ENCODE peak calls at places on chromosomes 3 and 15, in eight cellular contexts. One of them, this sample, is unnamed.

GRCh38 chr15:68271854-68272471 is 5.6 kb upstream of the FEM1B start:
- DNase-seq in cardiac fibroblast: peak; percentile 50
- DNase-seq in heart right ventricle: peak; percentile 17
- DNase-seq in esophagus squamous epithelium: no peak
- DNase-seq in right lobe of liver: peak; percentile 42
- DNase-seq in CD8-positive, alpha-beta T cell: no peak
- DNase-seq in cardiac muscle cell: no peak
- DNase-seq in kidney: no peak
- DNase-seq in this sample: peak; percentile 81

GRCh38 chr3:17707813-17708543 is 34.5 kb downstream of the TBC1D5 start:
- DNase-seq in esophagus squamous epithelium: no peak
- DNase-seq in CD8-positive, alpha-beta T cell: no peak
- DNase-seq in cardiac fibroblast: no peak
- DNase-seq in kidney: no peak
- DNase-seq in right lobe of liver: no peak
- DNase-seq in cardiac muscle cell: no peak
- DNase-seq in heart right ventricle: no peak
- DNase-seq in this sample: peak; percentile 36

GRCh38 chr3:112228786-112229185 is 65.2 kb downstream of the SLC9C1 start:
- DNase-seq in CD8-positive, alpha-beta T cell: no peak
- DNase-seq in cardiac fibroblast: no peak
- DNase-seq in esophagus squamous epithelium: no peak
- DNase-seq in heart right ventricle: no peak
- DNase-seq in right lobe of liver: no peak
- DNase-seq in kidney: no peak
- DNase-seq in cardiac muscle cell: no peak
- DNase-seq in this sample: no peak

GRCh38 chr3:117409701-117410459 is 700.3 kb downstream of the TUSC7 start:
- DNase-seq in kidney: no peak
- DNase-seq in cardiac muscle cell: no peak
- DNase-seq in cardiac fibroblast: no peak
- DNase-seq in right lobe of liver: no peak
- DNase-seq in CD8-positive, alpha-beta T cell: no peak
- DNase-seq in esophagus squamous epithelium: no peak
- DNase-seq in heart right ventricle: no peak
- DNase-seq in this sample: peak; percentile 48

GRCh38 chr15:69410290-69410874 is 3.8 kb upstream of the KIF23 start:
- DNase-seq in heart right ventricle: no peak
- DNase-seq in kidney: no peak
- DNase-seq in cardiac muscle cell: peak; percentile 44
- DNase-seq in right lobe of liver: no peak
- DNase-seq in CD8-positive, alpha-beta T cell: no peak
- DNase-seq in cardiac fibroblast: no peak
- DNase-seq in esophagus squamous epithelium: no peak
- DNase-seq in this sample: peak; percentile 44

GRCh38 chr3:194000100-194000499 is 135.8 kb upstream of the HES1 start:
- DNase-seq in CD8-positive, alpha-beta T cell: no peak
- DNase-seq in kidney: no peak
- DNase-seq in heart right ventricle: no peak
- DNase-seq in cardiac muscle cell: no peak
- DNase-seq in right lobe of liver: no peak
- DNase-seq in esophagus squamous epithelium: no peak
- DNase-seq in cardiac fibroblast: no peak
- DNase-seq in this sample: no peak

GRCh38 chr3:23304424-23304823 is 101.3 kb downstream of the UBE2E2 start:
- DNase-seq in kidney: no peak
- DNase-seq in esophagus squamous epithelium: no peak
- DNase-seq in CD8-positive, alpha-beta T cell: no peak
- DNase-seq in heart right ventricle: no peak
- DNase-seq in cardiac muscle cell: no peak
- DNase-seq in cardiac fibroblast: peak; percentile 45
- DNase-seq in right lobe of liver: no peak
- DNase-seq in this sample: peak; percentile 70

GRCh38 chr15:57881361-57881760 is 174.8 kb downstream of the POLR2M start:
- DNase-seq in cardiac fibroblast: no peak
- DNase-seq in cardiac muscle cell: no peak
- DNase-seq in right lobe of liver: no peak
- DNase-seq in CD8-positive, alpha-beta T cell: no peak
- DNase-seq in esophagus squamous epithelium: no peak
- DNase-seq in heart right ventricle: no peak
- DNase-seq in kidney: no peak
- DNase-seq in this sample: peak; percentile 29

GRCh38 chr3:161674402-161674801 is 177.8 kb downstream of the OTOL1 start:
- DNase-seq in kidney: no peak
- DNase-seq in cardiac fibroblast: no peak
- DNase-seq in CD8-positive, alpha-beta T cell: no peak
- DNase-seq in heart right ventricle: no peak
- DNase-seq in esophagus squamous epithelium: no peak
- DNase-seq in right lobe of liver: no peak
- DNase-seq in cardiac muscle cell: no peak
- DNase-seq in this sample: no peak

GRCh38 chr15:81108427-81108826 is 25.6 kb upstream of the CFAP161 start:
- DNase-seq in esophagus squamous epithelium: no peak
- DNase-seq in CD8-positive, alpha-beta T cell: no peak
- DNase-seq in heart right ventricle: no peak
- DNase-seq in kidney: no peak
- DNase-seq in cardiac fibroblast: no peak
- DNase-seq in cardiac muscle cell: no peak
- DNase-seq in right lobe of liver: no peak
- DNase-seq in this sample: peak; percentile 28

GRCh38 chr3:156404217-156404616 is 150.7 kb downstream of the SSR3 start:
- DNase-seq in kidney: no peak
- DNase-seq in esophagus squamous epithelium: no peak
- DNase-seq in cardiac fibroblast: no peak
- DNase-seq in CD8-positive, alpha-beta T cell: no peak
- DNase-seq in cardiac muscle cell: no peak
- DNase-seq in right lobe of liver: no peak
- DNase-seq in heart right ventricle: no peak
- DNase-seq in this sample: no peak

GRCh38 chr3:66656608-66657007 is 155.8 kb upstream of the LRIG1 start:
- DNase-seq in cardiac muscle cell: no peak
- DNase-seq in cardiac fibroblast: no peak
- DNase-seq in right lobe of liver: no peak
- DNase-seq in CD8-positive, alpha-beta T cell: no peak
- DNase-seq in esophagus squamous epithelium: no peak
- DNase-seq in kidney: no peak
- DNase-seq in heart right ventricle: no peak
- DNase-seq in this sample: no peak

GRCh38 chr15:58755956-58756355 is 6.4 kb upstream of the ADAM10 start:
- DNase-seq in cardiac fibroblast: peak; percentile 44
- DNase-seq in kidney: no peak
- DNase-seq in cardiac muscle cell: peak; percentile 45
- DNase-seq in right lobe of liver: no peak
- DNase-seq in CD8-positive, alpha-beta T cell: no peak
- DNase-seq in heart right ventricle: no peak
- DNase-seq in esophagus squamous epithelium: no peak
- DNase-seq in this sample: peak; percentile 36

GRCh38 chr15:90529369-90530249 is at the start of gene CRTC3:
- DNase-seq in esophagus squamous epithelium: no peak
- DNase-seq in cardiac muscle cell: peak; percentile 70
- DNase-seq in cardiac fibroblast: peak; percentile 54
- DNase-seq in CD8-positive, alpha-beta T cell: peak; percentile 28
- DNase-seq in kidney: peak; percentile 89
- DNase-seq in right lobe of liver: peak; percentile 70
- DNase-seq in heart right ventricle: peak; percentile 60
- DNase-seq in this sample: peak; percentile 66

GRCh38 chr15:57533062-57533735 is 58.5 kb upstream of the MYZAP start:
- DNase-seq in esophagus squamous epithelium: no peak
- DNase-seq in right lobe of liver: no peak
- DNase-seq in cardiac muscle cell: peak; percentile 29
- DNase-seq in heart right ventricle: no peak
- DNase-seq in CD8-positive, alpha-beta T cell: no peak
- DNase-seq in kidney: no peak
- DNase-seq in cardiac fibroblast: no peak
- DNase-seq in this sample: no peak

GRCh38 chr15:65377976-65378366 is at the start of gene IGDCC3:
- DNase-seq in cardiac muscle cell: peak; percentile 87
- DNase-seq in kidney: no peak
- DNase-seq in right lobe of liver: no peak
- DNase-seq in cardiac fibroblast: no peak
- DNase-seq in heart right ventricle: no peak
- DNase-seq in esophagus squamous epithelium: no peak
- DNase-seq in CD8-positive, alpha-beta T cell: no peak
- DNase-seq in this sample: no peak

GRCh38 chr3:71172951-71173350 is 410.6 kb downstream of the FOXP1 start:
- DNase-seq in heart right ventricle: no peak
- DNase-seq in esophagus squamous epithelium: no peak
- DNase-seq in cardiac muscle cell: no peak
- DNase-seq in kidney: no peak
- DNase-seq in CD8-positive, alpha-beta T cell: no peak
- DNase-seq in cardiac fibroblast: peak; percentile 89
- DNase-seq in right lobe of liver: no peak
- DNase-seq in this sample: peak; percentile 92

GRCh38 chr15:66027268-66027806 is 158.0 kb downstream of the RAB11A start:
- DNase-seq in CD8-positive, alpha-beta T cell: no peak
- DNase-seq in heart right ventricle: no peak
- DNase-seq in cardiac muscle cell: no peak
- DNase-seq in cardiac fibroblast: no peak
- DNase-seq in esophagus squamous epithelium: no peak
- DNase-seq in right lobe of liver: no peak
- DNase-seq in kidney: no peak
- DNase-seq in this sample: no peak

GRCh38 chr3:52843116-52843865 is 8.5 kb upstream of the MUSTN1 start:
- DNase-seq in cardiac muscle cell: no peak
- DNase-seq in right lobe of liver: no peak
- DNase-seq in cardiac fibroblast: no peak
- DNase-seq in kidney: peak; percentile 38
- DNase-seq in heart right ventricle: no peak
- DNase-seq in CD8-positive, alpha-beta T cell: no peak
- DNase-seq in esophagus squamous epithelium: no peak
- DNase-seq in this sample: no peak

GRCh38 chr3:153404157-153404556 is 242.1 kb downstream of the RAP2B start:
- DNase-seq in right lobe of liver: no peak
- DNase-seq in kidney: no peak
- DNase-seq in cardiac fibroblast: no peak
- DNase-seq in cardiac muscle cell: no peak
- DNase-seq in CD8-positive, alpha-beta T cell: no peak
- DNase-seq in heart right ventricle: no peak
- DNase-seq in esophagus squamous epithelium: no peak
- DNase-seq in this sample: no peak

GRCh38 chr3:150733936-150734794 is 28.8 kb downstream of the SIAH2 start:
- DNase-seq in kidney: no peak
- DNase-seq in esophagus squamous epithelium: no peak
- DNase-seq in heart right ventricle: no peak
- DNase-seq in cardiac fibroblast: peak; percentile 79
- DNase-seq in cardiac muscle cell: no peak
- DNase-seq in CD8-positive, alpha-beta T cell: no peak
- DNase-seq in right lobe of liver: peak; percentile 51
- DNase-seq in this sample: no peak

GRCh38 chr3:197475514-197475913 is 80.3 kb downstream of the BDH1 start:
- DNase-seq in cardiac fibroblast: no peak
- DNase-seq in heart right ventricle: no peak
- DNase-seq in cardiac muscle cell: no peak
- DNase-seq in CD8-positive, alpha-beta T cell: no peak
- DNase-seq in right lobe of liver: no peak
- DNase-seq in kidney: no peak
- DNase-seq in esophagus squamous epithelium: no peak
- DNase-seq in this sample: no peak

GRCh38 chr3:122697952-122698625 is 17.4 kb downstream of the PARP14 start:
- DNase-seq in cardiac fibroblast: no peak
- DNase-seq in cardiac muscle cell: no peak
- DNase-seq in kidney: no peak
- DNase-seq in CD8-positive, alpha-beta T cell: no peak
- DNase-seq in right lobe of liver: no peak
- DNase-seq in heart right ventricle: no peak
- DNase-seq in esophagus squamous epithelium: no peak
- DNase-seq in this sample: peak; percentile 30

GRCh38 chr15:50576156-50576555 is 29.7 kb upstream of the USP50 start:
- DNase-seq in cardiac muscle cell: no peak
- DNase-seq in esophagus squamous epithelium: no peak
- DNase-seq in kidney: no peak
- DNase-seq in cardiac fibroblast: peak; percentile 8
- DNase-seq in CD8-positive, alpha-beta T cell: no peak
- DNase-seq in right lobe of liver: no peak
- DNase-seq in heart right ventricle: no peak
- DNase-seq in this sample: peak; percentile 49

GRCh38 chr3:9727041-9727595 is 4.4 kb upstream of the BRPF1 start:
- DNase-seq in heart right ventricle: no peak
- DNase-seq in CD8-positive, alpha-beta T cell: peak; percentile 14
- DNase-seq in esophagus squamous epithelium: no peak
- DNase-seq in cardiac fibroblast: no peak
- DNase-seq in kidney: no peak
- DNase-seq in cardiac muscle cell: no peak
- DNase-seq in right lobe of liver: no peak
- DNase-seq in this sample: no peak

GRCh38 chr3:143274291-143274690 is 154.7 kb downstream of the CHST2 start:
- DNase-seq in heart right ventricle: no peak
- DNase-seq in right lobe of liver: no peak
- DNase-seq in cardiac muscle cell: no peak
- DNase-seq in esophagus squamous epithelium: no peak
- DNase-seq in CD8-positive, alpha-beta T cell: no peak
- DNase-seq in kidney: no peak
- DNase-seq in cardiac fibroblast: no peak
- DNase-seq in this sample: no peak

GRCh38 chr3:18424213-18424861 is 802 bp downstream of the SATB1 start:
- DNase-seq in heart right ventricle: no peak
- DNase-seq in cardiac muscle cell: no peak
- DNase-seq in cardiac fibroblast: no peak
- DNase-seq in esophagus squamous epithelium: no peak
- DNase-seq in CD8-positive, alpha-beta T cell: no peak
- DNase-seq in right lobe of liver: no peak
- DNase-seq in kidney: peak; percentile 67
- DNase-seq in this sample: no peak

GRCh38 chr15:39587910-39588530 is 7.1 kb downstream of the THBS1 start:
- DNase-seq in cardiac muscle cell: no peak
- DNase-seq in cardiac fibroblast: peak; percentile 76
- DNase-seq in CD8-positive, alpha-beta T cell: no peak
- DNase-seq in esophagus squamous epithelium: no peak
- DNase-seq in right lobe of liver: peak; percentile 58
- DNase-seq in kidney: no peak
- DNase-seq in heart right ventricle: no peak
- DNase-seq in this sample: peak; percentile 40
- H3K4me3 ChIP-seq in cardiac muscle cell: no peak overlapping the region
- H3K4me3 ChIP-seq in cardiac fibroblast: no peak overlapping the region
- H3K4me3 ChIP-seq in CD8-positive, alpha-beta T cell: no peak overlapping the region
- H3K4me3 ChIP-seq in esophagus squamous epithelium: peak overlapping the region; percentile 15
- H3K4me3 ChIP-seq in right lobe of liver: no peak overlapping the region
- H3K4me3 ChIP-seq in kidney: no peak overlapping the region
- H3K4me3 ChIP-seq in heart right ventricle: no peak overlapping the region
- H3K4me3 ChIP-seq in this sample: no peak overlapping the region

GRCh38 chr15:52357949-52358348 is 62.3 kb upstream of the MYO5C start:
- DNase-seq in esophagus squamous epithelium: no peak
- DNase-seq in cardiac muscle cell: no peak
- DNase-seq in cardiac fibroblast: no peak
- DNase-seq in heart right ventricle: no peak
- DNase-seq in right lobe of liver: no peak
- DNase-seq in CD8-positive, alpha-beta T cell: no peak
- DNase-seq in kidney: no peak
- DNase-seq in this sample: no peak
- TF ChIP-seq CTCF in esophagus squamous epithelium: no peak
- TF ChIP-seq CTCF in cardiac muscle cell: no peak
- TF ChIP-seq CTCF in cardiac fibroblast: no peak
- TF ChIP-seq CTCF in heart right ventricle: no peak
- TF ChIP-seq CTCF in right lobe of liver: no peak
- TF ChIP-seq CTCF in CD8-positive, alpha-beta T cell: no peak
- TF ChIP-seq CTCF in kidney: no peak
- TF ChIP-seq CTCF in this sample: no peak

GRCh38 chr3:47109393-47109792 is 54.5 kb downstream of the SETD2 start:
- DNase-seq in esophagus squamous epithelium: no peak
- DNase-seq in CD8-positive, alpha-beta T cell: no peak
- DNase-seq in kidney: no peak
- DNase-seq in heart right ventricle: no peak
- DNase-seq in cardiac muscle cell: no peak
- DNase-seq in cardiac fibroblast: no peak
- DNase-seq in right lobe of liver: no peak
- DNase-seq in this sample: no peak
- H3K4me3 ChIP-seq in esophagus squamous epithelium: no peak overlapping the region
- H3K4me3 ChIP-seq in CD8-positive, alpha-beta T cell: no peak overlapping the region
- H3K4me3 ChIP-seq in kidney: no peak overlapping the region
- H3K4me3 ChIP-seq in heart right ventricle: no peak overlapping the region
- H3K4me3 ChIP-seq in cardiac muscle cell: no peak overlapping the region
- H3K4me3 ChIP-seq in cardiac fibroblast: no peak overlapping the region
- H3K4me3 ChIP-seq in right lobe of liver: no peak overlapping the region
- H3K4me3 ChIP-seq in this sample: no peak overlapping the region

GRCh38 chr3:181561130-181561529 is 150.6 kb upstream of the SOX2 start:
- DNase-seq in CD8-positive, alpha-beta T cell: no peak
- DNase-seq in right lobe of liver: no peak
- DNase-seq in esophagus squamous epithelium: no peak
- DNase-seq in kidney: no peak
- DNase-seq in heart right ventricle: no peak
- DNase-seq in cardiac muscle cell: no peak
- DNase-seq in cardiac fibroblast: no peak
- DNase-seq in this sample: no peak
- TF ChIP-seq CTCF in CD8-positive, alpha-beta T cell: no peak
- TF ChIP-seq CTCF in right lobe of liver: no peak
- TF ChIP-seq CTCF in esophagus squamous epithelium: no peak
- TF ChIP-seq CTCF in kidney: no peak
- TF ChIP-seq CTCF in heart right ventricle: no peak
- TF ChIP-seq CTCF in cardiac muscle cell: no peak
- TF ChIP-seq CTCF in cardiac fibroblast: no peak
- TF ChIP-seq CTCF in this sample: no peak

This sample was measured in choroid plexus epithelial cell.